ENCODE peak calls at places on chromosome 4, in five cellular contexts. G is aorta, H is body of pancreas, V is lower lobe of right lung, J is foreskin keratinocyte. E is an unnamed sample. For H3K27me3 and H3K4me1, the result is how much of the 10 kb centered on the place peaks cover.

GRCh38 chr4:150010525-150011126 is 67.6 kb upstream of the DCLK2 start:
- DNase-seq in J (peak), G (no peak), H (peak), V (no peak), E (no peak)

GRCh38 chr4:78654809-78655208 is 103.2 kb downstream of the ANXA3 start:
- DNase-seq in J (no peak), H (no peak), G (no peak), V (no peak), E (no peak)

GRCh38 chr4:100929753-100930152 is 411.9 kb upstream of the EMCN start:
- DNase-seq in G (no peak), J (no peak), H (no peak), V (no peak), E (no peak)

GRCh38 chr4:39495446-39496208 is 31.6 kb downstream of the UGDH start:
- DNase-seq in V (no peak), J (peak), G (no peak), H (no peak), E (no peak)

GRCh38 chr4:173013232-173013932 is 155.2 kb upstream of the GALNT7 start:
- DNase-seq in V (no peak), J (no peak), G (no peak), H (peak), E (no peak)

GRCh38 chr4:120071192-120071795 is 4.6 kb upstream of the MAD2L1 start:
- DNase-seq in G (no peak), H (peak), V (no peak), J (no peak), E (no peak)

GRCh38 chr4:146585761-146586333 is 52.8 kb upstream of the POU4F2 start:
- DNase-seq in J (no peak), G (no peak), H (no peak), V (no peak), E (no peak)

GRCh38 chr4:74671074-74671698 is 123.1 kb downstream of the BTC start:
- DNase-seq in V (no peak), H (peak), G (no peak), J (no peak), E (no peak)

GRCh38 chr4:2290488-2290887 is 28.6 kb upstream of the MXD4 start:
- DNase-seq in H (no peak), J (no peak), V (no peak), G (no peak), E (peak)

GRCh38 chr4:98482847-98483806 is 175.3 kb downstream of the TSPAN5 start:
- DNase-seq in J (peak), V (no peak), G (no peak), H (no peak), E (no peak)

GRCh38 chr4:47031011-47031678 is at the start of gene GABRB1:
- DNase-seq in J (peak), H (peak), V (peak), G (peak), E (peak)

GRCh38 chr4:2686379-2687265 is 69.5 kb downstream of the TNIP2 start:
- DNase-seq in J (peak), H (no peak), V (peak), G (no peak), E (no peak)

GRCh38 chr4:101597204-101597603 is 193.3 kb upstream of the BANK1 start:
- DNase-seq in H (no peak), J (no peak), G (no peak), V (no peak), E (no peak)

GRCh38 chr4:150769235-150769634 is 187.3 kb downstream of the MAB21L2 start:
- DNase-seq in G (no peak), J (peak), V (no peak), H (peak), E (no peak)

GRCh38 chr4:71559957-71560541 is 221.2 kb downstream of the SLC4A4 start:
- DNase-seq in V (no peak), H (no peak), J (peak), G (no peak), E (no peak)

GRCh38 chr4:107757860-107758476 is 37.9 kb upstream of the PAPSS1 start:
- DNase-seq in G (no peak), V (no peak), J (no peak), H (no peak), E (no peak)

GRCh38 chr4:55172694-55173287 is 47.4 kb upstream of the KDR start:
- DNase-seq in J (peak), V (no peak), H (no peak), G (no peak), E (no peak)

GRCh38 chr4:133585323-133585722 is 436.2 kb downstream of the PCDH10 start:
- DNase-seq in G (no peak), H (no peak), J (no peak), V (no peak), E (no peak)

GRCh38 chr4:13523105-13523477 is 21.2 kb downstream of the NKX3-2 start:
- DNase-seq in J (no peak), G (no peak), V (no peak), H (no peak), E (no peak)

GRCh38 chr4:169922632-169923276 is 103.4 kb downstream of the MFAP3L start:
- DNase-seq in H (peak), J (no peak), G (no peak), V (no peak), E (no peak)

GRCh38 chr4:150302553-150302952 is 224.3 kb downstream of the DCLK2 start:
- DNase-seq in H (no peak), J (peak), V (no peak), G (no peak), E (peak)

GRCh38 chr4:151129801-151130200 is 30.4 kb downstream of the RPS3A start:
- DNase-seq in V (no peak), J (no peak), H (no peak), G (no peak), E (no peak)

GRCh38 chr4:25930722-25931354 is 16.8 kb downstream of the SMIM20 start:
- DNase-seq in J (no peak), V (no peak), G (no peak), H (no peak), E (no peak)

GRCh38 chr4:2263701-2264321 is 1.9 kb upstream of the MXD4 start:
- DNase-seq in J (no peak), V (peak), H (no peak), G (peak), E (peak)

GRCh38 chr4:150572704-150573504 is 9.0 kb upstream of the MAB21L2 start:
- DNase-seq in J (no peak), G (no peak), H (no peak), V (no peak), E (no peak)

GRCh38 chr4:4574792-4575191 is 32.9 kb upstream of the STX18 start:
- DNase-seq in G (peak), V (peak), J (peak), H (peak), E (no peak)

GRCh38 chr4:133483600-133484246 is 334.6 kb downstream of the PCDH10 start:
- DNase-seq in V (no peak), G (no peak), J (peak), H (no peak), E (no peak)

GRCh38 chr4:8050180-8050554 is 108.4 kb downstream of the ABLIM2 start:
- DNase-seq in V (no peak), H (no peak), J (no peak), G (no peak), E (no peak)

GRCh38 chr4:8046925-8047541 is 107.4 kb upstream of the AFAP1 start:
- DNase-seq in H (no peak), V (no peak), J (no peak), G (no peak), E (no peak)

GRCh38 chr4:8045909-8046308 is 106.2 kb upstream of the AFAP1 start:
- DNase-seq in G (no peak), J (no peak), H (no peak), V (no peak), E (no peak)

GRCh38 chr4:8048856-8049686 is 109.4 kb upstream of the AFAP1 start:
- DNase-seq in G (no peak), J (peak), H (no peak), V (no peak), E (no peak)

DNA sequence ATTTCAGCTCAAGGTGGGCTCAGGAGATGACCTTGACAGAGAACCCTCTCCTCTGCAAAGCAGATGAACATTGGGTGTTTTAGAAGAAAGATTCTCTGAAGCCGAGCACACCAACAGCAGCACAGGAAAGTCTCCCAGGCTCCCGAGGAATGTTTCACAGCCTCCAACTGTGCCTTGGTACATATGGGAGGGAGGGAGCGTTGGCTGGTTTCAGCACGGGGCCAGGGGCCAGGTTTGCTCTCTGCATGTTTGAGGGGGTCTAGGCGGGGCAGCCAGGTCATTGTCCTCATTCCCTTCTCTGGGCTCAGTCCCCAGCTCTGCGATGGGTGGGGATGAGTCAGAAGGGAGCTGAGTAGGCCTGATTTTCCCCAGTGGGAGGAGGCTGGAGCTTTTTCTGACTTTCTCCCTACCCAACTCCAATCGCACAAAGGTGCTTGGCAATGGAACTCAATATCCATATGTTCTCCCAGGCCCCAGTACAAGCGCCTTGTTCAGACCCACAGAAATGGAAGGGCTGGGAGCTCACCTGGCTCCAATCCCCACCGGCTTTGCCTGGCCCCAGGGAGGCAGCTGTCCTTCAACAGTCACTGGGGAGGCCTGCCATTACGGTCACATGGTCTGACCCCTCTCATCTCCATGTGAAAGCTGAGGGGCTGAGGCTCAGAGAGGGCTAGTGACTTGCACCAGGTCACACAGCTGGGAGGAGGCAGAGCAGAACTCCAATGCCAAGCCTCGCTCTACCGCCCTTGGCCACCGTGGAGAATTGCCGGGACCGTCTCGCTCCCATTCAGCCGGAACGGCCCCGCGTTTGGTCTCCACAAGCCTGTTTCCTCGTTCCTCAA is 108.4 kb upstream of the AFAP1 start:
- DNase-seq in J (no peak), V (no peak), H (no peak), G (no peak), E (no peak)
- H3K27me3 ChIP-seq in J (under half), V (under half), H (under half), G (under half), E (under half)

GRCh38 chr4:38003628-38004027 is 43.4 kb downstream of the PTTG2 start:
- DNase-seq in V (no peak), J (no peak), G (no peak), H (no peak), E (no peak)
- H3K4me1 ChIP-seq in V (under half), J (under half), G (under half), H (under half), E (half or more)

GRCh38 chr4:144645102-144645469 is 870 bp upstream of the HHIP start:
- DNase-seq in J (no peak), V (peak), H (peak), G (no peak), E (no peak)
- H3K27me3 ChIP-seq in J (under half), V (under half), H (under half), G (under half), E (under half)

GRCh38 chr4:14582658-14583057 is 419.6 kb upstream of the CPEB2 start:
- DNase-seq in H (no peak), J (no peak), V (no peak), G (no peak), E (no peak)

GRCh38 chr4:14583752-14584151 is 418.5 kb upstream of the CPEB2 start:
- DNase-seq in V (no peak), J (no peak), H (no peak), G (no peak), E (no peak)

GRCh38 chr4:14580061-14580460 is 422.2 kb upstream of the CPEB2 start:
- DNase-seq in G (no peak), H (no peak), J (no peak), V (no peak), E (no peak)

GRCh38 chr4:14583331-14583730 is 418.9 kb upstream of the CPEB2 start:
- DNase-seq in G (no peak), J (no peak), V (no peak), H (no peak), E (no peak)

DNA sequence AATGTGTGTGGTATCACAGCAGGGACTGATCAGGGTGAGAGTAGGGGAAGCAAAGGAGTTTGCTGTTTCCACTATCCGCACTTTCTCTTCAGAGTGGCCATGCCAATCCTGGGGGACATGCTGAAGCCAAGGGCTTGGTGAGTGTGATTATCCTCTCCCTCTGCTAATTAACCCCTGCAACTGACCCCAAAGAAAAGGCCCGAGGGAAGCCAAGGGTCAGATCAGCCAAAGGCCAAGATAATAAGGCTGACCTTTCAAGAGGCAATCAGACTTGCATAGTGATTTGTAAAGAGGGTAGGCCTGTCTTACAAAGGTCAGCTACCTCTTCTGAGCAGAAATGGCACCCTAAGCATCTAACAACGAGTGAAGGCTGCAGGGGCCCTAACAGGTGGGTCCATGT is 420.5 kb upstream of the CPEB2 start:
- DNase-seq in J (no peak), G (no peak), H (no peak), V (no peak), E (no peak)
- H3K4me1 ChIP-seq in J (under half), G (under half), H (under half), V (under half), E (under half)